ENCODE peak calls at places on chromosomes 6 and 20, in ten cellular contexts. X is tibial nerve, E is SK-N-SH, F is A549, S is stomach, W is suprapubic skin, T is sigmoid colon, A is esophagus muscularis mucosa, J is K562, D is H1. U is an unnamed sample.

GRCh38 chr20:15706719-15707118 is 866.5 kb downstream of the KIF16B start:
- DNase-seq in F (no peak), S (no peak), A (no peak), X (no peak), D (no peak), W (no peak), J (no peak), T (no peak), E (no peak), U (no peak)

GRCh38 chr6:24802271-24803059 is 3.7 kb upstream of the ARMH2 start:
- DNase-seq in D (no peak), A (no peak), X (no peak), F (no peak), E (no peak), S (no peak), T (no peak), W (no peak), J (no peak), U (no peak)

GRCh38 chr6:105748737-105749161 is 337.4 kb upstream of the PRDM1 start:
- DNase-seq in X (no peak), T (no peak), F (no peak), A (no peak), E (no peak), D (no peak), W (no peak), S (no peak), J (no peak), U (no peak)

GRCh38 chr6:106894978-106895702 is 79.4 kb downstream of the CD24 start:
- DNase-seq in E (no peak), W (no peak), S (peak; percentile 31), X (no peak), F (no peak), J (peak; percentile 37), T (no peak), D (no peak), A (no peak), U (no peak)

GRCh38 chr6:37691904-37692806 is 5.5 kb downstream of the MDGA1 start:
- DNase-seq in F (peak; percentile 69), J (peak; percentile 91), E (peak; percentile 90), W (peak; percentile 73), A (peak; percentile 94), X (peak; percentile 48), D (peak; percentile 96), S (peak; percentile 81), T (peak; percentile 79), U (peak; percentile 84)

GRCh38 chr20:20204326-20204725 is 152.0 kb downstream of the CFAP61 start:
- DNase-seq in S (no peak), A (no peak), E (peak; percentile 27), T (no peak), J (no peak), X (no peak), W (no peak), D (no peak), F (no peak), U (no peak)

GRCh38 chr6:35722121-35722761 is 14.6 kb upstream of the ARMC12 start:
- DNase-seq in S (peak; percentile 82), E (no peak), F (no peak), X (peak; percentile 61), W (no peak), T (peak; percentile 88), A (no peak), D (no peak), J (no peak), U (peak; percentile 66)

GRCh38 chr6:129578315-129578714 is 131.7 kb downstream of the ARHGAP18 start:
- DNase-seq in W (no peak), S (no peak), J (no peak), E (no peak), A (no peak), X (no peak), T (no peak), D (no peak), F (no peak), U (no peak)

GRCh38 chr6:138234363-138234762 is 16.1 kb upstream of the PBOV1 start:
- DNase-seq in A (no peak), S (no peak), E (no peak), T (no peak), F (no peak), D (no peak), X (no peak), J (no peak), W (no peak), U (no peak)

GRCh38 chr6:158793432-158793831 is 25.7 kb downstream of the EZR start:
- DNase-seq in D (no peak), E (peak; percentile 37), X (no peak), J (peak; percentile 56), T (no peak), A (no peak), W (no peak), F (peak; percentile 47), S (peak; percentile 19), U (no peak)

GRCh38 chr20:51678041-51678697 is 90.0 kb downstream of the ATP9A start:
- DNase-seq in A (no peak), J (no peak), S (no peak), W (no peak), X (no peak), D (no peak), E (peak; percentile 84), F (no peak), T (no peak), U (peak; percentile 77)

GRCh38 chr6:54026652-54027400 is 84.4 kb upstream of the MLIP start:
- DNase-seq in E (no peak), X (no peak), D (no peak), T (no peak), J (no peak), W (no peak), S (no peak), A (no peak), F (no peak), U (no peak)

GRCh38 chr6:44053760-44054556 is 73.3 kb downstream of the MRPL14 start:
- DNase-seq in S (no peak), E (no peak), J (no peak), X (no peak), T (no peak), W (no peak), A (no peak), F (no peak), D (no peak), U (no peak)

GRCh38 chr6:166598441-166599138 is 12.1 kb upstream of the RAMACL start:
- DNase-seq in J (no peak), W (no peak), A (no peak), F (no peak), D (no peak), T (peak; percentile 84), S (no peak), E (no peak), X (no peak), U (no peak)

GRCh38 chr6:53585208-53585903 is 40.5 kb upstream of the GCLC start:
- DNase-seq in A (no peak), X (no peak), S (no peak), E (no peak), D (no peak), W (no peak), T (no peak), F (no peak), J (no peak), U (no peak)

GRCh38 chr6:41367700-41368099 is 32.3 kb downstream of the NCR2 start:
- DNase-seq in T (no peak), D (peak; percentile 79), A (no peak), X (no peak), E (peak; percentile 85), S (peak; percentile 66), W (no peak), F (peak; percentile 59), J (peak; percentile 78), U (peak; percentile 37)

DNA sequence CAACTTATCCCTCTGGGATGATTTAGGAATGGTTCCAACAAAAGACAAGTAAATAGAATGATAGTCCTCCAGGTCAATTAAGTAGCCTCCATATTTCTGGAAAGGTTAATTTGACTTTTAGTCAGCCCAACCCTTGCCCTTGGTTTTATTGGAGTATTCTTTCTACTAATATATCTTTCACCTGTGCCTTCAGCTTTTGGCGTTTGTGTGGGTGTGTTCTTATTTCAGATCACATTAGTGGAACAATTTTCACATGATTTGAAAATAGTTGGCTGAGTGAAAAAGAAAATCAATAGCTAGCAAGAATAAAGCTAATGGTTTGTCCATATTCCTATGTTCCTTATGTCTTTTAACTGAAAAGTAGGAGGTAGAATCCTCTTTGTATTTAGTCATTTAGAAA is 239.6 kb upstream of the SGK1 start:
- DNase-seq in J (no peak), W (no peak), S (no peak), X (no peak), A (no peak), T (no peak), F (no peak), D (no peak), E (no peak), U (no peak)
- TF ChIP-seq CTCF in J (no peak), W (no peak), S (no peak), X (no peak), A (no peak), T (no peak), F (no peak), D (no peak), E (no peak), U (no peak)

GRCh38 chr6:93183513-93183912 is 235.8 kb downstream of the EPHA7 start:
- DNase-seq in T (no peak), E (no peak), A (no peak), W (no peak), F (no peak), D (no peak), S (no peak), X (no peak), J (no peak), U (no peak)
- TF ChIP-seq EP300 in T (no peak), E (no peak), A (no peak), W (no peak), F (no peak), D (no peak), S (no peak), X (no peak), J (no peak), U (no peak)

GRCh38 chr6:117761610-117762009 is 86.3 kb downstream of the NUS1 start:
- DNase-seq in E (no peak), F (no peak), A (no peak), J (no peak), X (no peak), S (no peak), W (no peak), T (no peak), D (no peak), U (no peak)
- TF ChIP-seq CTCF in E (no peak), F (no peak), A (no peak), J (no peak), X (no peak), S (no peak), W (no peak), T (no peak), D (no peak), U (no peak)

DNA sequence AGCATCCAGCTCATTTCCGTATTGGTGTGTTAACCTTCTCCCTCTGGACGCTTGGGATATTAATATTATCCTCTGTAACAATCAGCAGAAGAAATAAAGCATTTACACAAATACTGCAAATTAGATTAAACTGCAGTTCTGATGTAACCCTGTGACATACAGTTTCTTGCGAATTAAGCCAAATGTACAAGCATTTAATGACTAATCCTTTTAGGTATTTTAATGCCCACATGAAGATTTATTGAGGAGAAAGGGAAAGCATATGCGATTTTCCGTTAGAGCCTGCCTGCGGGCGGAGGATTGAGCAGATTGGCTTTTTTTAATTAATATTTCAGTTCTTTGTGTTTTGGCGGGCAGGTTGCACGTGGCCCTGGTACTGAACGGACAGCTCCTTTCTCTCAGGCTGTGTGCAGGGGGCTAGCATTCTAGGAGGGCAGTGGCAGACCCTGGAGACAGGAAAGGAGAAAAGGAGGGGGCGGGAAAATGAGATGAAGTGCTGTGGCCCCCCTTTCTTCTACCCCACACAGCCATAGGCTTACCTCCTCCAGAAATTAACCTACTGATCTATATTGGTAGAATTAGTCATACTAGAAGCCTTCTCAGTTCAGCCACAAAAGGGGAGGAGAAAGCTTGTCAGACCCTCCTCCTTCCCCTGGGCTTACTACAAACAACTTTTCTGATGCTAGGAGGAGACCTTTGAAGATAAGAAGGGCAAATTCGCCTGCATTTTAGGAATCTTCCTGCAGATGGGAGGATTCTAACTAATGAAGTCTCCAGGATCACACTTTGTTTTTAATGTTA is 14.0 kb upstream of the TFAP2D start:
- DNase-seq in E (no peak), T (no peak), D (no peak), S (no peak), W (no peak), X (no peak), A (no peak), F (no peak), J (no peak), U (no peak)
- TF ChIP-seq EP300 in E (no peak), T (no peak), D (no peak), S (no peak), W (no peak), X (no peak), A (no peak), F (no peak), J (no peak), U (no peak)